ENCODE peak calls at places on chromosomes 16 and 17, in six cellular contexts. O, V, E, N, B and S are unnamed samples. For H3K4me1, the result is how much of the 10 kb centered on the place peaks cover.

GRCh38 chr16:10576390-10577304 is 3.8 kb downstream of the EMP2 start:
- DNase-seq in O (no peak), N (no peak), B (no peak), E (no peak), V (peak), S (no peak)

GRCh38 chr16:3152022-3152272 is 17.1 kb downstream of the ZNF213 start:
- DNase-seq in V (no peak), E (no peak), O (no peak), N (no peak), B (no peak), S (no peak)

GRCh38 chr16:4244254-4244812 is 2.5 kb upstream of the SRL start:
- DNase-seq in N (no peak), E (no peak), B (no peak), V (no peak), O (no peak), S (no peak)

GRCh38 chr17:75614006-75614405 is 19.2 kb upstream of the SMIM5 start:
- DNase-seq in O (no peak), B (no peak), E (no peak), N (no peak), V (no peak), S (no peak)

GRCh38 chr16:55944377-55944802 is 69.2 kb upstream of the CES5A start:
- DNase-seq in O (peak), B (peak), E (peak), V (peak), N (peak), S (peak)

GRCh38 chr17:76569607-76570279 is 15.9 kb downstream of the ST6GALNAC2 start:
- DNase-seq in B (no peak), N (no peak), V (no peak), E (no peak), O (no peak), S (no peak)

GRCh38 chr16:87471278-87472141 is 21.3 kb downstream of the ZCCHC14 start:
- DNase-seq in V (peak), O (no peak), B (no peak), N (no peak), E (no peak), S (no peak)

GRCh38 chr17:62062936-62063335 is 2.1 kb downstream of the MED13 start:
- DNase-seq in V (no peak), N (no peak), E (no peak), O (no peak), B (no peak), S (no peak)

GRCh38 chr17:35973333-35974260 is 7.7 kb downstream of the CCL16 start:
- DNase-seq in V (peak), E (no peak), B (no peak), O (no peak), N (no peak), S (no peak)

GRCh38 chr17:80292557-80292956 is 31.9 kb downstream of the RNF213 start:
- DNase-seq in V (no peak), N (no peak), O (no peak), B (no peak), E (no peak), S (no peak)

GRCh38 chr17:31068291-31068690 is 26.5 kb upstream of the NF1 start:
- DNase-seq in N (peak), E (peak), O (no peak), V (peak), B (no peak), S (no peak)

GRCh38 chr16:7367309-7367708 is 34.7 kb downstream of the RBFOX1 start:
- DNase-seq in V (no peak), O (no peak), N (no peak), B (no peak), E (no peak), S (no peak)

GRCh38 chr16:85483424-85483823 is 129.7 kb upstream of the GSE1 start:
- DNase-seq in O (no peak), N (no peak), B (no peak), E (no peak), V (no peak), S (no peak)

GRCh38 chr17:45143101-45143670 is 5.1 kb upstream of the HEXIM1 start:
- DNase-seq in V (peak), O (no peak), E (no peak), B (no peak), N (no peak), S (no peak)

GRCh38 chr17:45146166-45146565 is 2.1 kb upstream of the HEXIM1 start:
- DNase-seq in O (no peak), V (no peak), N (no peak), E (peak), B (no peak), S (no peak)

GRCh38 chr17:45144199-45145034 is 3.9 kb upstream of the HEXIM1 start:
- DNase-seq in B (no peak), O (no peak), N (peak), V (peak), E (no peak), S (no peak)

GRCh38 chr17:45145035-45145389 is 3.3 kb upstream of the HEXIM1 start:
- DNase-seq in E (no peak), O (no peak), B (no peak), V (no peak), N (no peak), S (no peak)

DNA sequence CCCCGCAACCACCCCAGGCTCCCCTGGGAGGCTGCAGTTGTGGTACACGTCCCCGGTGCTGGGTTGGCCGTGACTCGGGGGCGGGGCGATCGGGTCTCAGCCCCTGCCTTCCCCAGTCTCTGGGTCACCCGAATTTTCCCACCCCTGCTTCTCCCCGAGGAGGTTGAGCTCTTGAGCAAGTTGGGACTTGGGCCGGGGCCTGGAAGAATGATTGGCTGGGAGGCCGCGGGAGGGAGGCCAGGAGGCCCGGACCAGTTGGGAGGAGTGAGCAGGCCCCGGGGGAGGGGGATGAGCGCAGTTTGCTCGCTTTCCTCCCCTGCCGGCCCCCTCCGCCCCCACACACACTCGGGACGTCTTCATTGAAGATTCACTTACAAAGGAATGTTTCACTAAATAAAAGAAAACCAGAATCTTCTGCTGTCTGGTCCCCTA is 4.5 kb upstream of the HEXIM1 start:
- DNase-seq in B (no peak), E (peak), N (peak), O (peak), V (peak), S (no peak)
- H3K4me1 ChIP-seq in B (under half), E (under half), N (under half), O (under half), V (under half), S (under half)

DNA sequence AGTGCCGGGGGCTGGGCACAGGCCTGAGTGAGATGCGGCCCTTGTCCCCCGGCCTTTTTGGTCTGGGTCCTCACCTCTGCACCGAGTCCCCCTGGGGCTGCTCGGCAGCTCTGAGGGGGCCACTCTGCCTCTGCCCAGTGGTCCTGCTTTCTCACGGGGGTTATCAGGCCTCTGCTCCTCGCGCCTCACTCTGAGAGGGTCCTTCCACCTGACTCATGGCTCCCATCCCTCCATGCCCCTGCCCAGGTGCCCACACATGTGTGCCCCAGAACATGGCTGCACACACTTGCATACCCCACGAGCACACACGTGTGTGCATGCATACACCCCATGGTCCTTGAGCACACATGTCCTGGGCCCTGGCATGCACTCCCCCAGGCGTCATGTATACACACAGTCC is 53.7 kb downstream of the CMIP start:
- DNase-seq in E (no peak), V (no peak), O (no peak), B (no peak), N (no peak), S (no peak)
- H3K27ac ChIP-seq in E (no peak), V (no peak), O (no peak), B (peak), N (no peak), S (no peak)

GRCh38 chr16:50282010-50282538 is 15.7 kb downstream of the ADCY7 start:
- DNase-seq in O (no peak), B (no peak), N (no peak), E (peak), V (no peak), S (peak)
- H3K4me1 ChIP-seq in O (under half), B (under half), N (half or more), E (half or more), V (under half), S (half or more)

GRCh38 chr16:30567991-30568638 is 3.4 kb downstream of the ZNF688 start:
- DNase-seq in V (peak), B (peak), N (peak), E (no peak), O (no peak), S (peak)
- H3K27ac ChIP-seq in V (no peak), B (peak), N (peak), E (no peak), O (no peak), S (peak)